ENCODE peak calls at places on chromosomes 7 and 10, in seven cellular contexts. E is body of pancreas, O is IMR-90, R is SJSA1, D is GM23248, Q is upper lobe of right lung, P is AG04450. I is an unnamed sample.

GRCh38 chr7:151038951-151039849 is 9.1 kb upstream of the ASIC3 start:
- DNase-seq in E (peak; percentile 73), O (peak; percentile 91), R (peak; percentile 96), D (peak; percentile 97), Q (peak; percentile 86), P (no peak), I (no peak)

GRCh38 chr10:111756541-111757061 is 427.0 kb downstream of the GPAM start:
- DNase-seq in E (peak; percentile 54), O (no peak), R (peak; percentile 3), D (peak; percentile 82), Q (no peak), P (no peak), I (no peak)

GRCh38 chr7:32293833-32294232 is 196.3 kb downstream of the LSM5 start:
- DNase-seq in E (no peak), O (no peak), R (no peak), D (no peak), Q (no peak), P (no peak), I (no peak)

GRCh38 chr7:77662869-77663268 is 33.4 kb upstream of the RSBN1L start:
- DNase-seq in E (no peak), O (no peak), R (no peak), D (no peak), Q (no peak), P (no peak), I (no peak)

GRCh38 chr7:41817386-41817785 is 114.5 kb upstream of the INHBA start:
- DNase-seq in E (no peak), O (peak; percentile 80), R (no peak), D (peak; percentile 80), Q (no peak), P (peak; percentile 8), I (no peak)

GRCh38 chr7:36627836-36628235 is 96.5 kb downstream of the AOAH start:
- DNase-seq in E (no peak), O (no peak), R (no peak), D (no peak), Q (no peak), P (no peak), I (no peak)

GRCh38 chr10:118238573-118239240 is 103.4 kb downstream of the FAM204A start:
- DNase-seq in E (no peak), O (peak; percentile 8), R (no peak), D (peak; percentile 94), Q (no peak), P (no peak), I (no peak)

GRCh38 chr10:14405076-14406065 is 74.6 kb upstream of the FRMD4A start:
- DNase-seq in E (no peak), O (peak; percentile 99), R (peak; percentile 96), D (peak; percentile 45), Q (no peak), P (peak; percentile 95), I (no peak)

GRCh38 chr7:112453505-112454171 is 3.4 kb downstream of the IFRD1 start:
- DNase-seq in E (no peak), O (peak; percentile 83), R (no peak), D (peak; percentile 85), Q (no peak), P (no peak), I (no peak)

GRCh38 chr10:79061441-79062315 is 7.1 kb upstream of the ZMIZ1 start:
- DNase-seq in E (peak; percentile 3), O (no peak), R (no peak), D (no peak), Q (peak; percentile 50), P (no peak), I (peak; percentile 69)

GRCh38 chr7:156993021-156993924 is 17.2 kb downstream of the MNX1 start:
- DNase-seq in E (peak; percentile 74), O (no peak), R (no peak), D (no peak), Q (peak; percentile 74), P (no peak), I (peak; percentile 73)

GRCh38 chr10:114266521-114266920 is 27.5 kb downstream of the VWA2 start:
- DNase-seq in E (peak; percentile 91), O (peak; percentile 50), R (no peak), D (peak; percentile 46), Q (no peak), P (no peak), I (no peak)

GRCh38 chr10:51224610-51225230 is 150.4 kb downstream of the PRKG1 start:
- DNase-seq in E (no peak), O (peak; percentile 88), R (no peak), D (peak; percentile 86), Q (no peak), P (peak; percentile 60), I (no peak)

GRCh38 chr10:101563007-101563406 is 25.1 kb downstream of the POLL start:
- DNase-seq in E (no peak), O (no peak), R (no peak), D (no peak), Q (no peak), P (no peak), I (no peak)

GRCh38 chr7:117630501-117630900 is 150.7 kb downstream of the CFTR start:
- DNase-seq in E (no peak), O (no peak), R (no peak), D (no peak), Q (no peak), P (no peak), I (no peak)

GRCh38 chr10:98357208-98357836 is 57.7 kb downstream of the PYROXD2 start:
- DNase-seq in E (peak; percentile 24), O (peak; percentile 90), R (no peak), D (peak; percentile 83), Q (no peak), P (peak; percentile 61), I (no peak)

GRCh38 chr7:28629216-28629848 is 217.0 kb downstream of the CREB5 start:
- DNase-seq in E (no peak), O (peak; percentile 54), R (no peak), D (peak; percentile 91), Q (no peak), P (no peak), I (no peak)

GRCh38 chr10:124236818-124237217 is 143.4 kb upstream of the CHST15 start:
- DNase-seq in E (no peak), O (no peak), R (no peak), D (no peak), Q (no peak), P (no peak), I (no peak)

GRCh38 chr10:58969578-58969977 is 206.9 kb upstream of the PHYHIPL start:
- DNase-seq in E (no peak), O (no peak), R (no peak), D (peak; percentile 20), Q (no peak), P (no peak), I (no peak)

GRCh38 chr10:58965855-58966254 is 210.6 kb upstream of the PHYHIPL start:
- DNase-seq in E (no peak), O (no peak), R (no peak), D (no peak), Q (no peak), P (no peak), I (no peak)

GRCh38 chr10:58971211-58971610 is 205.2 kb upstream of the PHYHIPL start:
- DNase-seq in E (no peak), O (no peak), R (no peak), D (no peak), Q (no peak), P (no peak), I (no peak)

GRCh38 chr10:58970160-58970915 is 206.1 kb upstream of the PHYHIPL start:
- DNase-seq in E (no peak), O (no peak), R (no peak), D (no peak), Q (no peak), P (no peak), I (no peak)

GRCh38 chr10:58967551-58968418 is 208.7 kb upstream of the PHYHIPL start:
- DNase-seq in E (peak; percentile 68), O (no peak), R (no peak), D (no peak), Q (peak; percentile 61), P (no peak), I (no peak)
- H3K27ac ChIP-seq in E (peak overlapping the region; percentile 11), O (no peak overlapping the region), R (no peak overlapping the region), D (no peak overlapping the region), Q (no peak overlapping the region), P (no peak overlapping the region), I (no peak overlapping the region)

GRCh38 chr10:20481054-20481453 is 416.1 kb downstream of the NEBL start:
- DNase-seq in E (no peak), O (no peak), R (no peak), D (no peak), Q (no peak), P (no peak), I (no peak)
- H3K27ac ChIP-seq in E (no peak overlapping the region), O (no peak overlapping the region), R (no peak overlapping the region), D (no peak overlapping the region), Q (no peak overlapping the region), P (no peak overlapping the region), I (no peak overlapping the region)

GRCh38 chr10:103120546-103120945 is 72.5 kb downstream of the NT5C2 start:
- DNase-seq in E (no peak), O (no peak), R (no peak), D (no peak), Q (no peak), P (no peak), I (no peak)
- H3K27ac ChIP-seq in E (no peak overlapping the region), O (peak overlapping the region; percentile 15), R (no peak overlapping the region), D (no peak overlapping the region), Q (no peak overlapping the region), P (no peak overlapping the region), I (no peak overlapping the region)

DNA sequence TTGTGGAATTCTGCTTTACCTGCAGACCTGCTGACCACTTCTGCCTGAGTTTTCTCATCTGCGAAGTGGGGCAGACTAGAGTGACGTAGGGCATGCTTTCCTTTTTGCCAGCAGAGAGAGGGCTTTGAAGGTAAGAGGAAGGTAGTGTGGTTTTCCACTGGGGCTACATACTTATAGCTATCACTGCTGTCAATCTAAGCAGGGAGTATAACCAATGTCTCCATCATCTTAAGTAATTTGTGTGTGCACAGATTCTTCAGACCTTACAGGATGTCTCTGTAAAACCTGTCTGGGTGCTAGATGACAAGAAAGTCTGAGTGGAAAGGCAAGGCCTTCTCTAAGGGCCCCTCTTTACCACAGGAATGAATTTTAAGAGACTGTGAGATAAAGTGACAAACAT is 106.8 kb downstream of the RBM20 start:
- DNase-seq in E (no peak), O (no peak), R (no peak), D (no peak), Q (no peak), P (no peak), I (no peak)
- H3K27ac ChIP-seq in E (no peak overlapping the region), O (no peak overlapping the region), R (no peak overlapping the region), D (no peak overlapping the region), Q (no peak overlapping the region), P (no peak overlapping the region), I (no peak overlapping the region)